ENCODE peak calls at places on chromosomes 7 and 10, in seven cellular contexts. J, Y, M, B, V, N and X are unnamed samples.

GRCh38 chr10:72654720-72655119 is 28.8 kb upstream of the MICU1 start:
- DNase-seq in J (no peak), Y (no peak), M (no peak), B (no peak), V (no peak), N (no peak), X (no peak)

GRCh38 chr7:30476401-30477145 is 2.0 kb downstream of the NOD1 start:
- DNase-seq in J (no peak), V (no peak), M (no peak), N (no peak), Y (no peak), B (no peak), X (no peak)

GRCh38 chr10:59839576-59839975 is 66.8 kb downstream of the CCDC6 start:
- DNase-seq in Y (no peak), M (peak), B (peak), V (no peak), N (peak), J (no peak), X (no peak)

GRCh38 chr10:51425431-51425830 is 274.0 kb downstream of the CSTF2T start:
- DNase-seq in V (no peak), J (no peak), M (no peak), N (no peak), Y (no peak), B (no peak), X (peak)

GRCh38 chr7:17521437-17521836 is 223.0 kb downstream of the AHR start:
- DNase-seq in N (peak), B (peak), V (no peak), M (no peak), Y (no peak), J (no peak), X (no peak)

GRCh38 chr7:73515184-73515583 is 6.9 kb downstream of the BAZ1B start:
- DNase-seq in N (no peak), Y (no peak), M (no peak), B (no peak), J (no peak), V (no peak), X (no peak)

GRCh38 chr10:107546239-107546638 is 381.7 kb upstream of the SORCS1 start:
- DNase-seq in B (peak), M (no peak), J (no peak), V (no peak), N (peak), Y (no peak), X (no peak)

GRCh38 chr7:74656421-74656910 is 1.1 kb upstream of the GTF2I start:
- DNase-seq in V (peak), N (peak), B (no peak), M (no peak), Y (peak), J (peak), X (peak)

GRCh38 chr7:68629-69028 is 123.7 kb upstream of the FAM20C start:
- DNase-seq in N (no peak), Y (peak), M (no peak), B (no peak), J (peak), V (no peak), X (no peak)
- H3K27ac ChIP-seq in N (peak), Y (no peak), M (no peak), B (no peak), J (no peak), V (no peak), X (no peak)

GRCh38 chr7:34311591-34311990 is 346.4 kb upstream of the NPSR1 start:
- DNase-seq in Y (no peak), N (no peak), M (no peak), B (peak), V (no peak), J (no peak), X (no peak)

GRCh38 chr7:34315032-34315431 is 343.0 kb upstream of the NPSR1 start:
- DNase-seq in M (no peak), J (no peak), B (peak), Y (no peak), V (no peak), N (no peak), X (no peak)

GRCh38 chr7:34313289-34313688 is 344.7 kb upstream of the NPSR1 start:
- DNase-seq in V (no peak), J (no peak), B (peak), N (no peak), Y (no peak), M (no peak), X (no peak)

GRCh38 chr7:34309584-34309983 is 348.4 kb upstream of the NPSR1 start:
- DNase-seq in J (no peak), Y (no peak), M (no peak), V (no peak), N (no peak), B (no peak), X (no peak)

DNA sequence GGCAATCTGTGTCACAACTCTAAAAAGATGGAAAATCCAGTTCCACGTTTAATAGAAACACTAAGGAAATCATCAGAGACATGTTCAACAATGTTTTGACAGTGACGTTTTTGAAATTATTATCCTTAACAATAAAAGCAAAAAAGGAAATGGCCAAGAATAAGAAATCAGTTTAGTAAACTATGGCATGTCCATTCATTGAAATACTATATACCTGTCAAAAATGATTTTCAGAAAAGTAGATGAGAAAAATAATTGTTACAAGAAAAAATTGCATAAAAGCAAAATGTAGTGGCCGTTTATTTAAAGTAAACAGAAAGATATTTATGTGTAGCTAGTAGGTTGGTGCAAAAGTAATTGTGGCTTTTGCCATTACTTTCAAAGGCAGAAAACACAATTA is 345.4 kb upstream of the NPSR1 start:
- DNase-seq in M (no peak), J (no peak), B (no peak), Y (no peak), V (no peak), N (no peak), X (no peak)
- H3K4me3 ChIP-seq in M (no peak), J (no peak), B (no peak), Y (no peak), V (no peak), N (no peak), X (no peak)

DNA sequence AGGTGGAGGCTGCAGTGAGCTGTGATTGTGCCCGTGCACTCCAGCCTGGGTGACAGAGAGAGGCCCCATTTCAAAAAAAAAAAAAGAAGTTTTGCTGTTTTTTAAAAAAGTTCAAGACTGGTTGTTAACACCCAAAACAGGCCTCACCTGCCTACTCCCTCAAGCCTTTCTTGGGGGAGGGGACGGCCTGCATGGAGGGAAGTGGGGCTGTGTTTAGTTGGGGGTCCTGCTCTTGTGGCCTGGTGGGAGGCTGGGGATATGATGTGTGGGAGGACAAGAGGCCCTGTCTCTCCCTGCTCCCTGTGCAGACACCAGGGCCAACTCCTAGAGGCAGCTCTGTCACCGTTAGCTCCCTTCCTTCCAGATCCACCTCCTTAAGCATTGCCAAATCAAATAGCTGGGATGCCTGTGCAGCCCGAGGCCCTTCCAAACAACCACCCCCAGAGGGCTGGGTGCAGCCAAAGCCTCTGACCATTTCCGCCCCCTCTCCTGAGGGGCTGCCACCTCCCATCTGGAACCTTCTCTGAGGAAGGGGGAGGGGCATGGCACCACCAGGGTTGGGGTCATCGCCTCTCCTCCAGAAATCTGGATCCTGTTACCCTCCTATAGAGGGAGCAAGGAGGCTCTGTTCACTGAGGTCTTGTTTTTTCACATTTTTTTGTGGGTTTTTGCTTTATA is 32.9 kb upstream of the ANKRD2 start:
- DNase-seq in J (no peak), Y (no peak), N (peak), B (peak), V (no peak), M (peak), X (no peak)
- TF ChIP-seq CTCF in J (no peak), Y (no peak), N (peak), B (peak), V (no peak), M (peak), X (peak)

GRCh38 chr10:91012502-91012901 is 91.6 kb upstream of the ANKRD1 start:
- DNase-seq in M (no peak), N (peak), B (no peak), V (no peak), J (no peak), Y (no peak), X (no peak)
- H3K27ac ChIP-seq in M (no peak), N (no peak), B (no peak), V (no peak), J (no peak), Y (no peak), X (no peak)

GRCh38 chr10:17227367-17228080 is 517 bp upstream of the VIM start:
- DNase-seq in N (no peak), Y (no peak), J (no peak), V (no peak), B (no peak), M (no peak), X (no peak)

GRCh38 chr10:17229016-17229716 is 1.1 kb downstream of the VIM start:
- DNase-seq in Y (peak), J (peak), B (peak), N (peak), V (peak), M (no peak), X (peak)

GRCh38 chr10:17228081-17229015 is at the start of gene VIM:
- DNase-seq in B (peak), J (peak), Y (peak), M (peak), V (peak), N (peak), X (peak)

GRCh38 chr10:17225823-17226222 is 2.2 kb upstream of the VIM start:
- DNase-seq in J (no peak), M (no peak), N (no peak), B (no peak), V (no peak), Y (no peak), X (no peak)

GRCh38 chr10:17226891-17227303 is 1.1 kb upstream of the VIM start:
- DNase-seq in Y (no peak), N (no peak), B (no peak), J (no peak), V (no peak), M (no peak), X (no peak)
- H3K4me3 ChIP-seq in Y (peak), N (no peak), B (peak), J (no peak), V (no peak), M (peak), X (peak)